ENCODE peak calls at places on chromosomes 11 and 22, in four cellular contexts. L is suprapubic skin, M is prostate gland, H is HepG2. V is an unnamed sample.

GRCh38 chr22:46815896-46816721 is 53.7 kb downstream of the TBC1D22A start:
- DNase-seq in L (no peak), H (peak; percentile 39), M (no peak), V (no peak)

GRCh38 chr11:133198326-133198725 is 334.0 kb downstream of the OPCML start:
- DNase-seq in L (no peak), M (no peak), H (no peak), V (no peak)

GRCh38 chr11:31802990-31803812 is 7.9 kb downstream of the PAX6 start:
- DNase-seq in L (no peak), H (no peak), M (no peak), V (no peak)

GRCh38 chr11:19060629-19061028 is at the start of gene MRGPRX2:
- DNase-seq in H (no peak), M (no peak), L (no peak), V (no peak)

GRCh38 chr22:30902496-30903357 is 65.8 kb downstream of the MORC2 start:
- DNase-seq in M (no peak), L (no peak), H (no peak), V (no peak)

GRCh38 chr22:46518038-46518437 is 19.4 kb downstream of the CELSR1 start:
- DNase-seq in H (no peak), L (no peak), M (no peak), V (no peak)

GRCh38 chr11:45815747-45816146 is 10.8 kb downstream of the SLC35C1 start:
- DNase-seq in H (no peak), L (peak; percentile 8), M (no peak), V (no peak)

GRCh38 chr11:4095509-4096230 is 1.1 kb downstream of the RRM1 start:
- DNase-seq in L (no peak), M (no peak), H (peak; percentile 44), V (no peak)

GRCh38 chr11:60939301-60939700 is 12.7 kb downstream of the SLC15A3 start:
- DNase-seq in H (no peak), M (no peak), L (no peak), V (no peak)

GRCh38 chr11:120248551-120249278 is 8.8 kb downstream of the POU2F3 start:
- DNase-seq in M (no peak), L (no peak), H (no peak), V (no peak)

GRCh38 chr22:46674906-46675305 is 54.7 kb downstream of the GRAMD4 start:
- DNase-seq in L (no peak), H (no peak), M (no peak), V (no peak)

GRCh38 chr11:113345978-113346377 is 31.6 kb downstream of the TTC12 start:
- DNase-seq in M (peak; percentile 67), L (no peak), H (no peak), V (no peak)

GRCh38 chr11:20477418-20478090 is 90.0 kb downstream of the PRMT3 start:
- DNase-seq in M (no peak), L (no peak), H (peak; percentile 5), V (no peak)

GRCh38 chr11:12871788-12872321 is 137.3 kb upstream of the RASSF10 start:
- DNase-seq in H (no peak), M (no peak), L (no peak), V (no peak)

GRCh38 chr11:30579776-30580175 is 6.4 kb downstream of the MPPED2 start:
- DNase-seq in H (no peak), L (no peak), M (no peak), V (no peak)

GRCh38 chr11:72209101-72209500 is 7.5 kb upstream of the FOLR2 start:
- DNase-seq in L (no peak), M (no peak), H (no peak), V (no peak)

GRCh38 chr11:100878474-100878873 is 191.4 kb downstream of the ARHGAP42 start:
- DNase-seq in H (no peak), L (no peak), M (no peak), V (no peak)

GRCh38 chr11:45997599-45997998 is 75.1 kb downstream of the LARGE2 start:
- DNase-seq in M (no peak), L (no peak), H (no peak), V (no peak)

GRCh38 chr22:26995222-26995621 is 337.8 kb downstream of the MIAT start:
- DNase-seq in M (no peak), L (no peak), H (no peak), V (peak; percentile 9)

GRCh38 chr11:45805305-45806071 is 539 bp downstream of the SLC35C1 start:
- DNase-seq in H (peak; percentile 44), L (peak; percentile 80), M (no peak), V (no peak)

GRCh38 chr22:41481131-41481830 is 12.4 kb downstream of the ACO2 start:
- DNase-seq in M (no peak), H (no peak), L (no peak), V (no peak)

GRCh38 chr11:113796663-113797259 is 17.2 kb downstream of the CLDN25 start:
- DNase-seq in L (no peak), H (peak; percentile 39), M (peak; percentile 66), V (no peak)

GRCh38 chr11:120432056-120433018 is 79.2 kb upstream of the GRIK4 start:
- DNase-seq in L (no peak), M (peak; percentile 66), H (peak; percentile 51), V (no peak)

GRCh38 chr11:70782401-70782913 is 384.1 kb downstream of the CTTN start:
- DNase-seq in L (no peak), H (no peak), M (no peak), V (no peak)

GRCh38 chr22:45538284-45538683 is 35.6 kb downstream of the FBLN1 start:
- DNase-seq in H (no peak), M (peak; percentile 60), L (no peak), V (no peak)

GRCh38 chr11:62721994-62722393 is 5.3 kb downstream of the HNRNPUL2 start:
- DNase-seq in L (no peak), M (no peak), H (peak; percentile 80), V (no peak)

GRCh38 chr22:23225724-23226496 is 45.6 kb downstream of the BCR start:
- DNase-seq in M (peak; percentile 78), L (no peak), H (no peak), V (peak; percentile 77)

GRCh38 chr22:23225337-23225723 is 45.0 kb downstream of the BCR start:
- DNase-seq in M (no peak), L (no peak), H (no peak), V (no peak)

GRCh38 chr22:23222033-23222840 is 41.9 kb downstream of the BCR start:
- DNase-seq in L (no peak), H (no peak), M (no peak), V (no peak)

GRCh38 chr22:23222875-23223565 is 42.7 kb downstream of the BCR start:
- DNase-seq in M (no peak), H (no peak), L (no peak), V (no peak)

GRCh38 chr22:23223566-23224317 is 43.4 kb downstream of the BCR start:
- DNase-seq in M (no peak), L (no peak), H (peak; percentile 34), V (peak; percentile 26)
- TF ChIP-seq POLR2AphosphoS5 in M (no peak), L (no peak), H (no peak), V (no peak)

GRCh38 chr11:123377355-123377754 is 52.7 kb upstream of the GRAMD1B start:
- DNase-seq in L (no peak), M (no peak), H (no peak), V (no peak)
- TF ChIP-seq POLR2AphosphoS5 in L (no peak), M (no peak), H (no peak), V (no peak)

GRCh38 chr11:50075856-50076255 is 43.2 kb downstream of the OR4C45 start:
- DNase-seq in M (no peak), L (no peak), H (no peak), V (no peak)
- TF ChIP-seq POLR2AphosphoS5 in M (no peak), L (no peak), H (no peak), V (no peak)

GRCh38 chr22:50481045-50481439 is 301 bp upstream of the ADM2 start:
- DNase-seq in M (no peak), L (no peak), H (no peak), V (no peak)
- TF ChIP-seq POLR2AphosphoS5 in M (no peak), L (no peak), H (no peak), V (no peak)

GRCh38 chr11:126336646-126337045 is 18.8 kb upstream of the ST3GAL4 start:
- DNase-seq in M (no peak), H (no peak), L (peak; percentile 61), V (no peak)
- TF ChIP-seq POLR2AphosphoS5 in M (no peak), H (no peak), L (no peak), V (no peak)

GRCh38 chr11:128548655-128549255 is 38.6 kb downstream of the ETS1 start:
- DNase-seq in H (no peak), L (peak; percentile 84), M (no peak), V (peak; percentile 62)
- TF ChIP-seq POLR2AphosphoS5 in H (no peak), L (no peak), M (no peak), V (no peak)

GRCh38 chr11:117072517-117073218 is 25.6 kb downstream of the SIK3 start:
- DNase-seq in H (peak; percentile 93), M (no peak), L (no peak), V (no peak)

GRCh38 chr11:117070016-117070415 is 28.2 kb downstream of the SIK3 start:
- DNase-seq in H (no peak), M (no peak), L (no peak), V (no peak)

GRCh38 chr11:117074122-117074521 is 24.1 kb downstream of the SIK3 start:
- DNase-seq in L (no peak), M (no peak), H (no peak), V (no peak)

GRCh38 chr11:117073539-117073938 is 24.7 kb downstream of the SIK3 start:
- DNase-seq in H (no peak), L (no peak), M (no peak), V (no peak)

GRCh38 chr11:117071344-117071787 is 26.9 kb downstream of the SIK3 start:
- DNase-seq in M (peak; percentile 91), H (peak; percentile 84), L (no peak), V (peak; percentile 54)
- TF ChIP-seq POLR2AphosphoS5 in M (peak; percentile 88), H (no peak), L (no peak), V (no peak)

GRCh38 chr22:23181763-23182288 is 1.5 kb downstream of the BCR start:
- DNase-seq in H (no peak), M (no peak), L (no peak), V (no peak)

GRCh38 chr22:23180893-23181762 is 819 bp downstream of the BCR start:
- DNase-seq in L (no peak), H (no peak), M (no peak), V (peak; percentile 22)

GRCh38 chr22:23178512-23179254 is 1.6 kb upstream of the BCR start:
- DNase-seq in L (no peak), M (peak; percentile 47), H (no peak), V (peak; percentile 72)

GRCh38 chr22:23179381-23180294 is 671 bp upstream of the BCR start:
- DNase-seq in H (no peak), M (no peak), L (no peak), V (peak; percentile 34)

GRCh38 chr22:23180301-23180892 is at the start of gene BCR:
- DNase-seq in M (peak; percentile 58), H (no peak), L (no peak), V (peak; percentile 82)
- TF ChIP-seq POLR2AphosphoS5 in M (peak; percentile 30), H (no peak), L (peak; percentile 20), V (peak; percentile 86)

GRCh38 chr11:131005829-131006228 is 89.5 kb upstream of the SNX19 start:
- DNase-seq in L (no peak), H (no peak), M (no peak), V (no peak)
- TF ChIP-seq POLR2AphosphoS5 in L (no peak), H (no peak), M (no peak), V (no peak)